ENCODE peak calls at places on chromosomes 6 and 20, in ten cellular contexts. A is NCI-H1105; X is LHCN-M2; I is stimulated activated CD8-positive, alpha-beta memory T cell treated with anti-CD3 and anti-CD28 coated beads, Interleukin-2, amount 100 ng/mL, for 1 hour; V is left cardiac atrium; H is neuronal stem cell; S is astrocyte of the hippocampus; N is brain microvascular endothelial cell; O is suprapubic skin; Y is HAP-1. Q is an unnamed sample.

GRCh38 chr6:130307752-130308361 is 58.0 kb upstream of the TMEM200A start:
- DNase-seq in A (no peak), X (peak), I (no peak), V (no peak), H (no peak), S (peak), N (peak), O (no peak), Y (no peak), Q (no peak)

GRCh38 chr6:114376611-114377206 is 33.9 kb upstream of the HS3ST5 start:
- DNase-seq in A (no peak), X (no peak), I (no peak), V (no peak), H (no peak), S (no peak), N (no peak), O (no peak), Y (no peak), Q (no peak)

GRCh38 chr20:25316506-25317190 is 68.8 kb downstream of the PYGB start:
- DNase-seq in A (no peak), X (no peak), I (no peak), V (no peak), H (no peak), S (no peak), N (no peak), O (no peak), Y (peak), Q (no peak)

GRCh38 chr6:21064716-21065340 is 528.7 kb upstream of the SOX4 start:
- DNase-seq in A (no peak), X (peak), I (no peak), V (no peak), H (no peak), S (peak), N (no peak), O (no peak), Y (no peak), Q (no peak)

GRCh38 chr20:48574383-48574782 is 253.4 kb downstream of the PREX1 start:
- DNase-seq in A (no peak), X (peak), I (no peak), V (no peak), H (peak), S (peak), N (no peak), O (no peak), Y (peak), Q (no peak)

GRCh38 chr6:21026576-21027273 is 492.5 kb downstream of the CDKAL1 start:
- DNase-seq in A (no peak), X (peak), I (no peak), V (no peak), H (no peak), S (peak), N (peak), O (no peak), Y (no peak), Q (no peak)

GRCh38 chr6:39561536-39562266 is 163.5 kb downstream of the KIF6 start:
- DNase-seq in A (no peak), X (no peak), I (no peak), V (no peak), H (no peak), S (peak), N (no peak), O (no peak), Y (no peak), Q (no peak)

GRCh38 chr6:6856538-6857523 is 250.9 kb upstream of the RREB1 start:
- DNase-seq in A (no peak), X (peak), I (no peak), V (peak), H (no peak), S (no peak), N (peak), O (peak), Y (peak), Q (peak)

GRCh38 chr20:23136893-23137745 is 51.0 kb upstream of the CD93 start:
- DNase-seq in A (no peak), X (peak), I (no peak), V (no peak), H (no peak), S (no peak), N (no peak), O (peak), Y (no peak), Q (peak)

GRCh38 chr6:157644043-157644810 is 178.8 kb upstream of the SNX9 start:
- DNase-seq in A (peak), X (peak), I (no peak), V (no peak), H (no peak), S (no peak), N (no peak), O (peak), Y (no peak), Q (no peak)

GRCh38 chr6:133099573-133099972 is 141.6 kb upstream of the EYA4 start:
- DNase-seq in A (no peak), X (peak), I (no peak), V (no peak), H (no peak), S (peak), N (peak), O (no peak), Y (no peak), Q (no peak)

GRCh38 chr6:71349395-71349794 is 60.8 kb downstream of the OGFRL1 start:
- DNase-seq in A (peak), X (peak), I (no peak), V (no peak), H (peak), S (peak), N (no peak), O (no peak), Y (no peak), Q (peak)

GRCh38 chr6:82040405-82041221 is 206.9 kb downstream of the IBTK start:
- DNase-seq in A (peak), X (peak), I (no peak), V (no peak), H (peak), S (peak), N (peak), O (no peak), Y (peak), Q (no peak)

GRCh38 chr6:132341646-132342045 is 59.6 kb downstream of the MOXD1 start:
- DNase-seq in A (no peak), X (no peak), I (no peak), V (no peak), H (no peak), S (peak), N (no peak), O (no peak), Y (no peak), Q (no peak)

GRCh38 chr6:22448311-22448711 is 121.1 kb upstream of the HDGFL1 start:
- DNase-seq in A (no peak), X (peak), I (no peak), V (no peak), H (peak), S (peak), N (peak), O (no peak), Y (peak), Q (no peak)

GRCh38 chr6:99333068-99333467 is 16.4 kb downstream of the FAXC start:
- DNase-seq in A (no peak), X (no peak), I (no peak), V (no peak), H (no peak), S (no peak), N (no peak), O (no peak), Y (no peak), Q (no peak)

GRCh38 chr6:124002377-124003081 is 198.9 kb downstream of the NKAIN2 start:
- DNase-seq in A (no peak), X (peak), I (no peak), V (no peak), H (no peak), S (peak), N (no peak), O (no peak), Y (no peak), Q (no peak)

GRCh38 chr6:25816252-25816651 is 15.6 kb downstream of the SLC17A1 start:
- DNase-seq in A (no peak), X (no peak), I (no peak), V (no peak), H (no peak), S (no peak), N (no peak), O (no peak), Y (no peak), Q (no peak)

GRCh38 chr20:9886227-9886626 is 47.4 kb upstream of the PAK5 start:
- DNase-seq in A (no peak), X (peak), I (no peak), V (no peak), H (no peak), S (no peak), N (peak), O (no peak), Y (no peak), Q (no peak)

GRCh38 chr6:168221497-168222079 is 98.0 kb downstream of the DACT2 start:
- DNase-seq in A (no peak), X (no peak), I (no peak), V (no peak), H (no peak), S (no peak), N (no peak), O (no peak), Y (no peak), Q (no peak)

GRCh38 chr6:47479156-47479541 is 1.6 kb downstream of the CD2AP start:
- DNase-seq in A (no peak), X (no peak), I (no peak), V (no peak), H (no peak), S (peak), N (no peak), O (no peak), Y (no peak), Q (no peak)

GRCh38 chr20:49034070-49034732 is 11.9 kb upstream of the CSE1L start:
- DNase-seq in A (peak), X (no peak), I (no peak), V (no peak), H (no peak), S (no peak), N (no peak), O (peak), Y (no peak), Q (no peak)

GRCh38 chr6:141123084-141123483 is 1009.6 kb upstream of the GJE1 start:
- DNase-seq in A (no peak), X (no peak), I (no peak), V (no peak), H (no peak), S (peak), N (no peak), O (no peak), Y (no peak), Q (no peak)

GRCh38 chr20:18496740-18497592 is at the start of gene RBBP9:
- DNase-seq in A (peak), X (peak), I (peak), V (peak), H (peak), S (peak), N (peak), O (peak), Y (peak), Q (peak)

GRCh38 chr20:38676576-38676975 is 47.7 kb upstream of the SLC32A1 start:
- DNase-seq in A (no peak), X (no peak), I (no peak), V (no peak), H (no peak), S (no peak), N (no peak), O (no peak), Y (no peak), Q (no peak)

GRCh38 chr20:37299718-37300529 is 10.5 kb downstream of the MANBAL start:
- DNase-seq in A (no peak), X (no peak), I (no peak), V (no peak), H (no peak), S (peak), N (no peak), O (peak), Y (no peak), Q (no peak)

GRCh38 chr6:42369568-42369967 is 82.2 kb downstream of the TRERF1 start:
- DNase-seq in A (no peak), X (no peak), I (no peak), V (no peak), H (no peak), S (no peak), N (no peak), O (peak), Y (no peak), Q (no peak)

GRCh38 chr6:111096246-111096645 is 8.9 kb downstream of the SLC16A10 start:
- DNase-seq in A (peak), X (no peak), I (no peak), V (no peak), H (no peak), S (no peak), N (no peak), O (no peak), Y (no peak), Q (peak)

GRCh38 chr20:53036992-53037391 is 64.8 kb downstream of the TSHZ2 start:
- DNase-seq in A (no peak), X (no peak), I (no peak), V (no peak), H (no peak), S (no peak), N (no peak), O (no peak), Y (no peak), Q (no peak)

GRCh38 chr6:7392402-7392801 is 2.8 kb downstream of the RIOK1 start:
- DNase-seq in A (no peak), X (no peak), I (no peak), V (no peak), H (no peak), S (no peak), N (no peak), O (no peak), Y (no peak), Q (no peak)

GRCh38 chr6:116741571-116741970 is 23.9 kb downstream of the FAM162B start:
- DNase-seq in A (no peak), X (no peak), I (no peak), V (no peak), H (no peak), S (no peak), N (no peak), O (no peak), Y (no peak), Q (no peak)

GRCh38 chr6:37007340-37008043 is 2.0 kb downstream of the FGD2 start:
- DNase-seq in A (no peak), X (no peak), I (no peak), V (no peak), H (no peak), S (peak), N (no peak), O (no peak), Y (no peak), Q (no peak)

GRCh38 chr6:56946368-56946767 is 8.5 kb upstream of the BEND6 start:
- DNase-seq in A (no peak), X (no peak), I (no peak), V (no peak), H (no peak), S (no peak), N (no peak), O (no peak), Y (no peak), Q (no peak)

GRCh38 chr6:26155066-26155925 is 68.1 kb downstream of the HFE start:
- DNase-seq in A (peak), X (peak), I (no peak), V (peak), H (no peak), S (peak), N (no peak), O (no peak), Y (peak), Q (no peak)

GRCh38 chr20:18307301-18307700 is 19.0 kb downstream of the ZNF133 start:
- DNase-seq in A (no peak), X (no peak), I (no peak), V (no peak), H (no peak), S (no peak), N (no peak), O (no peak), Y (no peak), Q (no peak)

GRCh38 chr6:152380351-152380767 is 256.8 kb downstream of the SYNE1 start:
- DNase-seq in A (no peak), X (peak), I (no peak), V (no peak), H (no peak), S (peak), N (peak), O (no peak), Y (no peak), Q (no peak)